ENCODE peak calls at places on chromosomes 6 and 20, in four cellular contexts. R, D, T and A are unnamed samples.

GRCh38 chr6:17874753-17875152 is 112.7 kb downstream of the KIF13A start:
- DNase-seq in R (no peak), D (no peak), T (no peak), A (no peak)

GRCh38 chr20:13492001-13492480 is 146.7 kb downstream of the TASP1 start:
- DNase-seq in R (no peak), D (no peak), T (peak), A (no peak)

GRCh38 chr6:74585779-74586178 is 620.1 kb downstream of the COL12A1 start:
- DNase-seq in R (no peak), D (no peak), T (peak), A (no peak)

GRCh38 chr6:439681-440167 is 48.2 kb downstream of the IRF4 start:
- DNase-seq in R (no peak), D (no peak), T (peak), A (no peak)

GRCh38 chr6:116447496-116448011 is 13.6 kb upstream of the CALHM6 start:
- DNase-seq in R (no peak), D (no peak), T (peak), A (no peak)

GRCh38 chr6:135179920-135180457 is 1.1 kb upstream of the MYB start:
- DNase-seq in R (no peak), D (peak), T (peak), A (no peak)

GRCh38 chr20:50146732-50147662 is 6.5 kb downstream of the PEDS1 start:
- DNase-seq in R (no peak), D (peak), T (no peak), A (no peak)

GRCh38 chr6:28597924-28598323 is 72.2 kb downstream of the GPX5 start:
- DNase-seq in R (no peak), D (no peak), T (peak), A (no peak)

GRCh38 chr6:25397406-25397805 is 118.2 kb downstream of the CARMIL1 start:
- DNase-seq in R (no peak), D (no peak), T (no peak), A (no peak)

GRCh38 chr6:144264270-144265060 is 20.7 kb upstream of the UTRN start:
- DNase-seq in R (no peak), D (no peak), T (peak), A (no peak)

GRCh38 chr6:170091000-170091638 is 199.8 kb downstream of the DLL1 start:
- DNase-seq in R (no peak), D (no peak), T (no peak), A (peak)

GRCh38 chr6:2917065-2917464 is 14.0 kb upstream of the SERPINB9 start:
- DNase-seq in R (no peak), D (no peak), T (no peak), A (no peak)

GRCh38 chr20:36121981-36122930 is 32.3 kb upstream of the EPB41L1 start:
- DNase-seq in R (no peak), D (no peak), T (no peak), A (no peak)

GRCh38 chr6:128246472-128246871 is 273.9 kb downstream of the PTPRK start:
- DNase-seq in R (no peak), D (no peak), T (no peak), A (no peak)
- H3K27ac ChIP-seq in R (no peak), D (no peak), T (no peak), A (no peak)

GRCh38 chr6:154157082-154157481 is 118.0 kb downstream of the OPRM1 start:
- DNase-seq in R (no peak), D (peak), T (no peak), A (no peak)
- H3K4me3 ChIP-seq in R (peak), D (peak), T (no peak), A (no peak)

GRCh38 chr6:34994693-34995092 is 105.6 kb downstream of the ANKS1A start:
- DNase-seq in R (no peak), D (no peak), T (no peak), A (no peak)

GRCh38 chr6:34990971-34991560 is 102.0 kb downstream of the ANKS1A start:
- DNase-seq in R (no peak), D (no peak), T (peak), A (no peak)

GRCh38 chr6:34992353-34992752 is 103.3 kb downstream of the ANKS1A start:
- DNase-seq in R (no peak), D (no peak), T (no peak), A (no peak)

GRCh38 chr6:34993206-34993605 is 104.2 kb downstream of the ANKS1A start:
- DNase-seq in R (no peak), D (no peak), T (no peak), A (no peak)
- H3K27ac ChIP-seq in R (no peak), D (no peak), T (no peak), A (no peak)

GRCh38 chr20:46312075-46312944 is 4.0 kb upstream of the CDH22 start:
- DNase-seq in R (no peak), D (no peak), T (no peak), A (no peak)
- H3K4me3 ChIP-seq in R (no peak), D (no peak), T (no peak), A (peak)

GRCh38 chr20:10662661-10663458 is 10.9 kb downstream of the JAG1 start:
- DNase-seq in R (no peak), D (no peak), T (no peak), A (no peak)

GRCh38 chr20:10660661-10661060 is 13.1 kb downstream of the JAG1 start:
- DNase-seq in R (no peak), D (no peak), T (peak), A (no peak)

GRCh38 chr20:10662151-10662550 is 11.6 kb downstream of the JAG1 start:
- DNase-seq in R (no peak), D (no peak), T (no peak), A (no peak)

GRCh38 chr20:10659651-10660601 is 13.9 kb downstream of the JAG1 start:
- DNase-seq in R (no peak), D (no peak), T (no peak), A (no peak)

DNA sequence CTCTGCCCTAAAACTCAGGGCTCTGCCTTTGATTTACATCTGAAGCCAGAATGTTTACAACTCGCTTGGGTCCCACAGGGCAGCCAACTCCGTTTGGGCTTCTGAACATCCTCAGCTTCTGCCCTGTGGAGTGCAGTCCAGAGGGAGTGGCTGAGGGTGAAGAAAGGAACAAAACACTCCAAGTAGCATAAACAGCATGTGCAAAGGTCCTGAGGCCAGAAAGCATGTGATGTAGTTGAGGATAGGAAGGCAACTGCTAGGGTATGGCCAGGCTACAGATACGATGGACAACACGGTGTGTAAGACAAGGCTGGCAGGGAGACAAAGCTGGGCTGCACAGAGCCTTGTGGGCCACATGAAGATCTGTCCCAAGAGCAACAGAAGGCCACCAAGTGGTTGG is 12.5 kb downstream of the JAG1 start:
- DNase-seq in R (no peak), D (no peak), T (no peak), A (no peak)
- H3K27ac ChIP-seq in R (peak), D (no peak), T (no peak), A (no peak)

DNA sequence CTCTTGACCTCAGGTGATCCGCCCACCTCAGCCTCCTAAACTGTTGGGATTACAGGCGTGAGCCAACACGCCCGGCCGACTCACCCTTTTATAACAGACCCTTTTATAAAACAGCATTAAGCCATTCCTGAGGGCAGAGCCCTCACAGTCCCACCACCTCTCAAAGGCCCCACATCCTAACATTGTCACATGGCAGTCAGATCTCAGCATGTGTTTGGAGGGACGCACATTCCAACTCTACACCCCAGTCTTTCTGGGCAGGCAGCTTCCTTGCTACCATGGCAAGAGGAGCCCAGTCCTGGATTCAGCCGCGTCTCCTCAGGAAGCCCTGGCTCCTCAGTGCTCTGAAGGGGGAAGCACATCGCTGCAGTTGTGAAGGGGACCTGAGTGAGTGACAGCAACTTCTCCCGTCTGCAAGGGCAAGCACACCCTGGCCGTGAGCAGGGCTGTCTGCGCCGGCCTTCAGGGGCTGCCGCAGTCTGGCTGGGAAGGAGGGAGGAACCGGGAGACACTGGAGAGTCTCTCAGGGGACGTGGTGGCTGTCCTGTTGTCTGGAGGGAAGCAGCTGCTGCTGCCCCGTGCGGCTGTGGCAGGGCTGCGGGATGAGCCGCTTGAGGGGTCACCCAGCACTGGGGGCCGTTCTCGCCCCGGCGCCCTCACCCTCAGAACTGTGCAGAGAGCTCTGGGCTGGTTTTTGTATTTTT is 15.9 kb downstream of the OSBPL2 start:
- DNase-seq in R (no peak), D (no peak), T (no peak), A (no peak)
- H3K4me3 ChIP-seq in R (no peak), D (no peak), T (no peak), A (no peak)

GRCh38 chr6:6386010-6386409 is 65.5 kb upstream of the F13A1 start:
- DNase-seq in R (no peak), D (no peak), T (no peak), A (no peak)
- H3K27ac ChIP-seq in R (no peak), D (no peak), T (no peak), A (no peak)

GRCh38 chr6:33576668-33577067 is 3.4 kb downstream of the BAK1 start:
- DNase-seq in R (no peak), D (no peak), T (no peak), A (no peak)
- H3K4me3 ChIP-seq in R (peak), D (no peak), T (no peak), A (no peak)

GRCh38 chr6:11648889-11649288 is 111.3 kb downstream of the TMEM170B start:
- DNase-seq in R (no peak), D (no peak), T (no peak), A (no peak)
- H3K27ac ChIP-seq in R (no peak), D (no peak), T (no peak), A (no peak)